ENCODE peak calls at places on chromosomes 5 and 9, in nine cellular contexts. One of them, this sample, is unnamed.

GRCh38 chr5:73295447-73295846 is 122.5 kb downstream of the TMEM174 start:
- DNase-seq in stimulated activated CD4-positive, alpha-beta T cell treated with anti-CD3 and anti-CD28 coated beads, Interleukin-1b, Interleukin-23, amount 100 ng/mL, for 1 hour: no peak
- DNase-seq in activated CD4-positive, alpha-beta memory T cell treated with anti-CD3 and anti-CD28 coated beads for 36 hours: no peak
- DNase-seq in HFFc6: no peak
- DNase-seq in mucosa of gallbladder: no peak
- DNase-seq in GM13977: no peak
- DNase-seq in left colon: no peak
- DNase-seq in activated T-cell treated with anti-CD3 and anti-CD28 coated beads for 48 hours: no peak
- DNase-seq in NCI-H69: peak
- DNase-seq in this sample: no peak

GRCh38 chr5:34519489-34520220 is 136.5 kb upstream of the RAI14 start:
- DNase-seq in stimulated activated CD4-positive, alpha-beta T cell treated with anti-CD3 and anti-CD28 coated beads, Interleukin-1b, Interleukin-23, amount 100 ng/mL, for 1 hour: no peak
- DNase-seq in activated CD4-positive, alpha-beta memory T cell treated with anti-CD3 and anti-CD28 coated beads for 36 hours: no peak
- DNase-seq in HFFc6: peak
- DNase-seq in mucosa of gallbladder: no peak
- DNase-seq in GM13977: no peak
- DNase-seq in left colon: no peak
- DNase-seq in activated T-cell treated with anti-CD3 and anti-CD28 coated beads for 48 hours: no peak
- DNase-seq in NCI-H69: no peak
- DNase-seq in this sample: no peak

GRCh38 chr9:16247188-16247875 is 623.1 kb downstream of the BNC2 start:
- DNase-seq in stimulated activated CD4-positive, alpha-beta T cell treated with anti-CD3 and anti-CD28 coated beads, Interleukin-1b, Interleukin-23, amount 100 ng/mL, for 1 hour: no peak
- DNase-seq in activated CD4-positive, alpha-beta memory T cell treated with anti-CD3 and anti-CD28 coated beads for 36 hours: no peak
- DNase-seq in HFFc6: peak
- DNase-seq in mucosa of gallbladder: no peak
- DNase-seq in GM13977: no peak
- DNase-seq in left colon: no peak
- DNase-seq in activated T-cell treated with anti-CD3 and anti-CD28 coated beads for 48 hours: no peak
- DNase-seq in NCI-H69: no peak
- DNase-seq in this sample: no peak

GRCh38 chr5:89067362-89067761 is 184.4 kb upstream of the MEF2C start:
- DNase-seq in stimulated activated CD4-positive, alpha-beta T cell treated with anti-CD3 and anti-CD28 coated beads, Interleukin-1b, Interleukin-23, amount 100 ng/mL, for 1 hour: no peak
- DNase-seq in activated CD4-positive, alpha-beta memory T cell treated with anti-CD3 and anti-CD28 coated beads for 36 hours: no peak
- DNase-seq in HFFc6: no peak
- DNase-seq in mucosa of gallbladder: no peak
- DNase-seq in GM13977: no peak
- DNase-seq in left colon: no peak
- DNase-seq in activated T-cell treated with anti-CD3 and anti-CD28 coated beads for 48 hours: no peak
- DNase-seq in NCI-H69: no peak
- DNase-seq in this sample: no peak

GRCh38 chr9:120109242-120109641 is 470.7 kb downstream of the CDK5RAP2 start:
- DNase-seq in stimulated activated CD4-positive, alpha-beta T cell treated with anti-CD3 and anti-CD28 coated beads, Interleukin-1b, Interleukin-23, amount 100 ng/mL, for 1 hour: no peak
- DNase-seq in activated CD4-positive, alpha-beta memory T cell treated with anti-CD3 and anti-CD28 coated beads for 36 hours: no peak
- DNase-seq in HFFc6: no peak
- DNase-seq in mucosa of gallbladder: no peak
- DNase-seq in GM13977: no peak
- DNase-seq in left colon: no peak
- DNase-seq in activated T-cell treated with anti-CD3 and anti-CD28 coated beads for 48 hours: no peak
- DNase-seq in NCI-H69: peak
- DNase-seq in this sample: no peak

GRCh38 chr5:14032944-14033343 is 88.5 kb upstream of the DNAH5 start:
- DNase-seq in stimulated activated CD4-positive, alpha-beta T cell treated with anti-CD3 and anti-CD28 coated beads, Interleukin-1b, Interleukin-23, amount 100 ng/mL, for 1 hour: no peak
- DNase-seq in activated CD4-positive, alpha-beta memory T cell treated with anti-CD3 and anti-CD28 coated beads for 36 hours: no peak
- DNase-seq in HFFc6: peak
- DNase-seq in mucosa of gallbladder: no peak
- DNase-seq in GM13977: no peak
- DNase-seq in left colon: no peak
- DNase-seq in activated T-cell treated with anti-CD3 and anti-CD28 coated beads for 48 hours: no peak
- DNase-seq in NCI-H69: no peak
- DNase-seq in this sample: no peak

GRCh38 chr5:77851229-77852067 is 75.3 kb upstream of the TBCA start:
- DNase-seq in stimulated activated CD4-positive, alpha-beta T cell treated with anti-CD3 and anti-CD28 coated beads, Interleukin-1b, Interleukin-23, amount 100 ng/mL, for 1 hour: no peak
- DNase-seq in activated CD4-positive, alpha-beta memory T cell treated with anti-CD3 and anti-CD28 coated beads for 36 hours: peak
- DNase-seq in HFFc6: no peak
- DNase-seq in mucosa of gallbladder: no peak
- DNase-seq in GM13977: peak
- DNase-seq in left colon: peak
- DNase-seq in activated T-cell treated with anti-CD3 and anti-CD28 coated beads for 48 hours: no peak
- DNase-seq in NCI-H69: no peak
- DNase-seq in this sample: no peak

GRCh38 chr9:133949486-133950061 is 42.5 kb downstream of the VAV2 start:
- DNase-seq in stimulated activated CD4-positive, alpha-beta T cell treated with anti-CD3 and anti-CD28 coated beads, Interleukin-1b, Interleukin-23, amount 100 ng/mL, for 1 hour: no peak
- DNase-seq in activated CD4-positive, alpha-beta memory T cell treated with anti-CD3 and anti-CD28 coated beads for 36 hours: no peak
- DNase-seq in HFFc6: no peak
- DNase-seq in mucosa of gallbladder: no peak
- DNase-seq in GM13977: no peak
- DNase-seq in left colon: no peak
- DNase-seq in activated T-cell treated with anti-CD3 and anti-CD28 coated beads for 48 hours: no peak
- DNase-seq in NCI-H69: no peak
- DNase-seq in this sample: no peak

GRCh38 chr5:585556-585955 is 26.6 kb upstream of the CEP72 start:
- DNase-seq in stimulated activated CD4-positive, alpha-beta T cell treated with anti-CD3 and anti-CD28 coated beads, Interleukin-1b, Interleukin-23, amount 100 ng/mL, for 1 hour: no peak
- DNase-seq in activated CD4-positive, alpha-beta memory T cell treated with anti-CD3 and anti-CD28 coated beads for 36 hours: no peak
- DNase-seq in HFFc6: no peak
- DNase-seq in mucosa of gallbladder: no peak
- DNase-seq in GM13977: no peak
- DNase-seq in left colon: no peak
- DNase-seq in activated T-cell treated with anti-CD3 and anti-CD28 coated beads for 48 hours: no peak
- DNase-seq in NCI-H69: no peak
- DNase-seq in this sample: no peak

GRCh38 chr9:105188746-105189145 is 55.7 kb upstream of the SLC44A1 start:
- DNase-seq in stimulated activated CD4-positive, alpha-beta T cell treated with anti-CD3 and anti-CD28 coated beads, Interleukin-1b, Interleukin-23, amount 100 ng/mL, for 1 hour: no peak
- DNase-seq in activated CD4-positive, alpha-beta memory T cell treated with anti-CD3 and anti-CD28 coated beads for 36 hours: no peak
- DNase-seq in HFFc6: no peak
- DNase-seq in mucosa of gallbladder: no peak
- DNase-seq in GM13977: no peak
- DNase-seq in left colon: no peak
- DNase-seq in activated T-cell treated with anti-CD3 and anti-CD28 coated beads for 48 hours: no peak
- DNase-seq in NCI-H69: no peak
- DNase-seq in this sample: peak

GRCh38 chr5:6525910-6526309 is 77.3 kb downstream of the UBE2QL1 start:
- DNase-seq in stimulated activated CD4-positive, alpha-beta T cell treated with anti-CD3 and anti-CD28 coated beads, Interleukin-1b, Interleukin-23, amount 100 ng/mL, for 1 hour: no peak
- DNase-seq in activated CD4-positive, alpha-beta memory T cell treated with anti-CD3 and anti-CD28 coated beads for 36 hours: peak
- DNase-seq in HFFc6: peak
- DNase-seq in mucosa of gallbladder: no peak
- DNase-seq in GM13977: peak
- DNase-seq in left colon: no peak
- DNase-seq in activated T-cell treated with anti-CD3 and anti-CD28 coated beads for 48 hours: no peak
- DNase-seq in NCI-H69: peak
- DNase-seq in this sample: peak

GRCh38 chr5:67234671-67235176 is 38.1 kb upstream of the CD180 start:
- DNase-seq in stimulated activated CD4-positive, alpha-beta T cell treated with anti-CD3 and anti-CD28 coated beads, Interleukin-1b, Interleukin-23, amount 100 ng/mL, for 1 hour: no peak
- DNase-seq in activated CD4-positive, alpha-beta memory T cell treated with anti-CD3 and anti-CD28 coated beads for 36 hours: no peak
- DNase-seq in HFFc6: peak
- DNase-seq in mucosa of gallbladder: peak
- DNase-seq in GM13977: no peak
- DNase-seq in left colon: no peak
- DNase-seq in activated T-cell treated with anti-CD3 and anti-CD28 coated beads for 48 hours: no peak
- DNase-seq in NCI-H69: peak
- DNase-seq in this sample: peak

GRCh38 chr5:150636391-150637244 is 3.8 kb upstream of the SYNPO start:
- DNase-seq in stimulated activated CD4-positive, alpha-beta T cell treated with anti-CD3 and anti-CD28 coated beads, Interleukin-1b, Interleukin-23, amount 100 ng/mL, for 1 hour: no peak
- DNase-seq in activated CD4-positive, alpha-beta memory T cell treated with anti-CD3 and anti-CD28 coated beads for 36 hours: no peak
- DNase-seq in HFFc6: peak
- DNase-seq in mucosa of gallbladder: peak
- DNase-seq in GM13977: no peak
- DNase-seq in left colon: peak
- DNase-seq in activated T-cell treated with anti-CD3 and anti-CD28 coated beads for 48 hours: no peak
- DNase-seq in NCI-H69: peak
- DNase-seq in this sample: no peak

GRCh38 chr5:160339406-160340140 is 27.2 kb upstream of the CCNJL start:
- DNase-seq in stimulated activated CD4-positive, alpha-beta T cell treated with anti-CD3 and anti-CD28 coated beads, Interleukin-1b, Interleukin-23, amount 100 ng/mL, for 1 hour: no peak
- DNase-seq in activated CD4-positive, alpha-beta memory T cell treated with anti-CD3 and anti-CD28 coated beads for 36 hours: no peak
- DNase-seq in HFFc6: no peak
- DNase-seq in mucosa of gallbladder: no peak
- DNase-seq in GM13977: no peak
- DNase-seq in left colon: no peak
- DNase-seq in activated T-cell treated with anti-CD3 and anti-CD28 coated beads for 48 hours: no peak
- DNase-seq in NCI-H69: peak
- DNase-seq in this sample: no peak

GRCh38 chr9:75039006-75039405 is 10.9 kb upstream of the CARNMT1 start:
- DNase-seq in stimulated activated CD4-positive, alpha-beta T cell treated with anti-CD3 and anti-CD28 coated beads, Interleukin-1b, Interleukin-23, amount 100 ng/mL, for 1 hour: no peak
- DNase-seq in activated CD4-positive, alpha-beta memory T cell treated with anti-CD3 and anti-CD28 coated beads for 36 hours: no peak
- DNase-seq in HFFc6: peak
- DNase-seq in mucosa of gallbladder: no peak
- DNase-seq in GM13977: no peak
- DNase-seq in left colon: no peak
- DNase-seq in activated T-cell treated with anti-CD3 and anti-CD28 coated beads for 48 hours: no peak
- DNase-seq in NCI-H69: no peak
- DNase-seq in this sample: no peak

GRCh38 chr5:90767710-90768109 is 209.1 kb downstream of the ADGRV1 start:
- DNase-seq in stimulated activated CD4-positive, alpha-beta T cell treated with anti-CD3 and anti-CD28 coated beads, Interleukin-1b, Interleukin-23, amount 100 ng/mL, for 1 hour: no peak
- DNase-seq in activated CD4-positive, alpha-beta memory T cell treated with anti-CD3 and anti-CD28 coated beads for 36 hours: no peak
- DNase-seq in HFFc6: no peak
- DNase-seq in mucosa of gallbladder: no peak
- DNase-seq in GM13977: no peak
- DNase-seq in left colon: no peak
- DNase-seq in activated T-cell treated with anti-CD3 and anti-CD28 coated beads for 48 hours: no peak
- DNase-seq in NCI-H69: no peak
- DNase-seq in this sample: no peak

GRCh38 chr5:141870871-141871270 is 7.3 kb downstream of the PCDH1 start:
- DNase-seq in stimulated activated CD4-positive, alpha-beta T cell treated with anti-CD3 and anti-CD28 coated beads, Interleukin-1b, Interleukin-23, amount 100 ng/mL, for 1 hour: no peak
- DNase-seq in activated CD4-positive, alpha-beta memory T cell treated with anti-CD3 and anti-CD28 coated beads for 36 hours: no peak
- DNase-seq in HFFc6: no peak
- DNase-seq in mucosa of gallbladder: no peak
- DNase-seq in GM13977: no peak
- DNase-seq in left colon: peak
- DNase-seq in activated T-cell treated with anti-CD3 and anti-CD28 coated beads for 48 hours: no peak
- DNase-seq in NCI-H69: no peak
- DNase-seq in this sample: no peak

GRCh38 chr5:54883374-54884194 is 101.8 kb downstream of the ESM1 start:
- DNase-seq in stimulated activated CD4-positive, alpha-beta T cell treated with anti-CD3 and anti-CD28 coated beads, Interleukin-1b, Interleukin-23, amount 100 ng/mL, for 1 hour: no peak
- DNase-seq in activated CD4-positive, alpha-beta memory T cell treated with anti-CD3 and anti-CD28 coated beads for 36 hours: no peak
- DNase-seq in HFFc6: peak
- DNase-seq in mucosa of gallbladder: peak
- DNase-seq in GM13977: no peak
- DNase-seq in left colon: peak
- DNase-seq in activated T-cell treated with anti-CD3 and anti-CD28 coated beads for 48 hours: no peak
- DNase-seq in NCI-H69: peak
- DNase-seq in this sample: no peak

GRCh38 chr9:113526841-113527240 is 63.3 kb downstream of the RGS3 start:
- DNase-seq in stimulated activated CD4-positive, alpha-beta T cell treated with anti-CD3 and anti-CD28 coated beads, Interleukin-1b, Interleukin-23, amount 100 ng/mL, for 1 hour: no peak
- DNase-seq in activated CD4-positive, alpha-beta memory T cell treated with anti-CD3 and anti-CD28 coated beads for 36 hours: no peak
- DNase-seq in HFFc6: no peak
- DNase-seq in mucosa of gallbladder: peak
- DNase-seq in GM13977: no peak
- DNase-seq in left colon: peak
- DNase-seq in activated T-cell treated with anti-CD3 and anti-CD28 coated beads for 48 hours: no peak
- DNase-seq in NCI-H69: no peak
- DNase-seq in this sample: no peak

GRCh38 chr5:159286420-159287035 is 23.4 kb downstream of the UBLCP1 start:
- DNase-seq in stimulated activated CD4-positive, alpha-beta T cell treated with anti-CD3 and anti-CD28 coated beads, Interleukin-1b, Interleukin-23, amount 100 ng/mL, for 1 hour: no peak
- DNase-seq in activated CD4-positive, alpha-beta memory T cell treated with anti-CD3 and anti-CD28 coated beads for 36 hours: no peak
- DNase-seq in HFFc6: peak
- DNase-seq in mucosa of gallbladder: no peak
- DNase-seq in GM13977: no peak
- DNase-seq in left colon: no peak
- DNase-seq in activated T-cell treated with anti-CD3 and anti-CD28 coated beads for 48 hours: no peak
- DNase-seq in NCI-H69: peak
- DNase-seq in this sample: peak

GRCh38 chr5:26386532-26386931 is 651.9 kb downstream of the CDH9 start:
- DNase-seq in stimulated activated CD4-positive, alpha-beta T cell treated with anti-CD3 and anti-CD28 coated beads, Interleukin-1b, Interleukin-23, amount 100 ng/mL, for 1 hour: no peak
- DNase-seq in activated CD4-positive, alpha-beta memory T cell treated with anti-CD3 and anti-CD28 coated beads for 36 hours: no peak
- DNase-seq in HFFc6: no peak
- DNase-seq in mucosa of gallbladder: no peak
- DNase-seq in GM13977: no peak
- DNase-seq in left colon: no peak
- DNase-seq in activated T-cell treated with anti-CD3 and anti-CD28 coated beads for 48 hours: no peak
- DNase-seq in NCI-H69: no peak
- DNase-seq in this sample: no peak

GRCh38 chr9:132247942-132248341 is 86.1 kb downstream of the NTNG2 start:
- DNase-seq in stimulated activated CD4-positive, alpha-beta T cell treated with anti-CD3 and anti-CD28 coated beads, Interleukin-1b, Interleukin-23, amount 100 ng/mL, for 1 hour: no peak
- DNase-seq in activated CD4-positive, alpha-beta memory T cell treated with anti-CD3 and anti-CD28 coated beads for 36 hours: no peak
- DNase-seq in HFFc6: no peak
- DNase-seq in mucosa of gallbladder: no peak
- DNase-seq in GM13977: no peak
- DNase-seq in left colon: no peak
- DNase-seq in activated T-cell treated with anti-CD3 and anti-CD28 coated beads for 48 hours: no peak
- DNase-seq in NCI-H69: no peak
- DNase-seq in this sample: no peak

GRCh38 chr9:16628421-16628820 is 242.0 kb downstream of the BNC2 start:
- DNase-seq in stimulated activated CD4-positive, alpha-beta T cell treated with anti-CD3 and anti-CD28 coated beads, Interleukin-1b, Interleukin-23, amount 100 ng/mL, for 1 hour: no peak
- DNase-seq in activated CD4-positive, alpha-beta memory T cell treated with anti-CD3 and anti-CD28 coated beads for 36 hours: no peak
- DNase-seq in HFFc6: no peak
- DNase-seq in mucosa of gallbladder: no peak
- DNase-seq in GM13977: no peak
- DNase-seq in left colon: no peak
- DNase-seq in activated T-cell treated with anti-CD3 and anti-CD28 coated beads for 48 hours: no peak
- DNase-seq in NCI-H69: no peak
- DNase-seq in this sample: no peak

GRCh38 chr9:114110180-114110579 is 11.1 kb upstream of the KIF12 start:
- DNase-seq in stimulated activated CD4-positive, alpha-beta T cell treated with anti-CD3 and anti-CD28 coated beads, Interleukin-1b, Interleukin-23, amount 100 ng/mL, for 1 hour: no peak
- DNase-seq in activated CD4-positive, alpha-beta memory T cell treated with anti-CD3 and anti-CD28 coated beads for 36 hours: no peak
- DNase-seq in HFFc6: peak
- DNase-seq in mucosa of gallbladder: no peak
- DNase-seq in GM13977: no peak
- DNase-seq in left colon: no peak
- DNase-seq in activated T-cell treated with anti-CD3 and anti-CD28 coated beads for 48 hours: no peak
- DNase-seq in NCI-H69: no peak
- DNase-seq in this sample: no peak

GRCh38 chr5:14942212-14942611 is 70.6 kb upstream of the ANKH start:
- DNase-seq in stimulated activated CD4-positive, alpha-beta T cell treated with anti-CD3 and anti-CD28 coated beads, Interleukin-1b, Interleukin-23, amount 100 ng/mL, for 1 hour: no peak
- DNase-seq in activated CD4-positive, alpha-beta memory T cell treated with anti-CD3 and anti-CD28 coated beads for 36 hours: no peak
- DNase-seq in HFFc6: no peak
- DNase-seq in mucosa of gallbladder: no peak
- DNase-seq in GM13977: no peak
- DNase-seq in left colon: no peak
- DNase-seq in activated T-cell treated with anti-CD3 and anti-CD28 coated beads for 48 hours: no peak
- DNase-seq in NCI-H69: no peak
- DNase-seq in this sample: no peak

GRCh38 chr9:12843735-12844134 is 68.9 kb downstream of the LURAP1L start:
- DNase-seq in stimulated activated CD4-positive, alpha-beta T cell treated with anti-CD3 and anti-CD28 coated beads, Interleukin-1b, Interleukin-23, amount 100 ng/mL, for 1 hour: no peak
- DNase-seq in activated CD4-positive, alpha-beta memory T cell treated with anti-CD3 and anti-CD28 coated beads for 36 hours: no peak
- DNase-seq in HFFc6: no peak
- DNase-seq in mucosa of gallbladder: no peak
- DNase-seq in GM13977: no peak
- DNase-seq in left colon: no peak
- DNase-seq in activated T-cell treated with anti-CD3 and anti-CD28 coated beads for 48 hours: no peak
- DNase-seq in NCI-H69: no peak
- DNase-seq in this sample: no peak

GRCh38 chr5:69334793-69335268 is 2.2 kb upstream of the CCDC125 start:
- DNase-seq in stimulated activated CD4-positive, alpha-beta T cell treated with anti-CD3 and anti-CD28 coated beads, Interleukin-1b, Interleukin-23, amount 100 ng/mL, for 1 hour: peak
- DNase-seq in activated CD4-positive, alpha-beta memory T cell treated with anti-CD3 and anti-CD28 coated beads for 36 hours: peak
- DNase-seq in HFFc6: peak
- DNase-seq in mucosa of gallbladder: peak
- DNase-seq in GM13977: peak
- DNase-seq in left colon: peak
- DNase-seq in activated T-cell treated with anti-CD3 and anti-CD28 coated beads for 48 hours: peak
- DNase-seq in NCI-H69: peak
- DNase-seq in this sample: peak

GRCh38 chr9:34759432-34760134 is 49.6 kb upstream of the CCL21 start:
- DNase-seq in stimulated activated CD4-positive, alpha-beta T cell treated with anti-CD3 and anti-CD28 coated beads, Interleukin-1b, Interleukin-23, amount 100 ng/mL, for 1 hour: no peak
- DNase-seq in activated CD4-positive, alpha-beta memory T cell treated with anti-CD3 and anti-CD28 coated beads for 36 hours: no peak
- DNase-seq in HFFc6: no peak
- DNase-seq in mucosa of gallbladder: no peak
- DNase-seq in GM13977: no peak
- DNase-seq in left colon: no peak
- DNase-seq in activated T-cell treated with anti-CD3 and anti-CD28 coated beads for 48 hours: no peak
- DNase-seq in NCI-H69: no peak
- DNase-seq in this sample: no peak

GRCh38 chr9:129558551-129559505 is 62.1 kb downstream of the C9orf50 start:
- DNase-seq in stimulated activated CD4-positive, alpha-beta T cell treated with anti-CD3 and anti-CD28 coated beads, Interleukin-1b, Interleukin-23, amount 100 ng/mL, for 1 hour: no peak
- DNase-seq in activated CD4-positive, alpha-beta memory T cell treated with anti-CD3 and anti-CD28 coated beads for 36 hours: no peak
- DNase-seq in HFFc6: no peak
- DNase-seq in mucosa of gallbladder: peak
- DNase-seq in GM13977: no peak
- DNase-seq in left colon: no peak
- DNase-seq in activated T-cell treated with anti-CD3 and anti-CD28 coated beads for 48 hours: no peak
- DNase-seq in NCI-H69: peak
- DNase-seq in this sample: no peak

GRCh38 chr5:75656311-75657003 is 45.2 kb downstream of the ANKDD1B start:
- DNase-seq in stimulated activated CD4-positive, alpha-beta T cell treated with anti-CD3 and anti-CD28 coated beads, Interleukin-1b, Interleukin-23, amount 100 ng/mL, for 1 hour: no peak
- DNase-seq in activated CD4-positive, alpha-beta memory T cell treated with anti-CD3 and anti-CD28 coated beads for 36 hours: no peak
- DNase-seq in HFFc6: peak
- DNase-seq in mucosa of gallbladder: no peak
- DNase-seq in GM13977: no peak
- DNase-seq in left colon: no peak
- DNase-seq in activated T-cell treated with anti-CD3 and anti-CD28 coated beads for 48 hours: no peak
- DNase-seq in NCI-H69: peak
- DNase-seq in this sample: no peak

This sample was measured in AML-193.